ENCODE peak calls at places on chromosomes 6 and 20, in four cellular contexts. L, D, X and U are unnamed samples.

GRCh38 chr6:152943260-152943897 is 39.5 kb downstream of the FBXO5 start:
- DNase-seq in X (no peak), D (no peak), L (no peak), U (no peak)

GRCh38 chr6:99458319-99458718 is 33.2 kb upstream of the PNISR start:
- DNase-seq in D (no peak), X (no peak), L (no peak), U (no peak)

GRCh38 chr6:166877349-166877748 is 79.0 kb downstream of the RNASET2 start:
- DNase-seq in D (no peak), L (no peak), X (no peak), U (no peak)

GRCh38 chr20:19022791-19023448 is 189.5 kb upstream of the SLC24A3 start:
- DNase-seq in L (no peak), X (no peak), D (no peak), U (no peak)

GRCh38 chr6:153989989-153990388 is 49.1 kb upstream of the OPRM1 start:
- DNase-seq in X (no peak), L (no peak), D (no peak), U (no peak)

GRCh38 chr20:4320284-4320683 is 304.9 kb upstream of the RNF24 start:
- DNase-seq in D (no peak), X (no peak), L (no peak), U (no peak)

GRCh38 chr6:36666726-36667591 is 11.6 kb upstream of the CDKN1A start:
- DNase-seq in X (peak), L (peak), D (no peak), U (no peak)

GRCh38 chr6:156658186-156658585 is 119.0 kb upstream of the ARID1B start:
- DNase-seq in D (no peak), L (no peak), X (no peak), U (no peak)

GRCh38 chr20:62753626-62754025 is 42.6 kb upstream of the MRGBP start:
- DNase-seq in L (no peak), X (no peak), D (no peak), U (no peak)

GRCh38 chr6:22219916-22220315 is 76.9 kb downstream of the PRL start:
- DNase-seq in X (no peak), L (no peak), D (no peak), U (no peak)

GRCh38 chr20:59831901-59832240 is 101.6 kb downstream of the SYCP2 start:
- DNase-seq in L (no peak), X (no peak), D (no peak), U (no peak)

GRCh38 chr20:47664744-47665143 is 120.5 kb downstream of the SULF2 start:
- DNase-seq in L (no peak), D (no peak), X (no peak), U (no peak)
- TF ChIP-seq CTCF in L (no peak), D (no peak), X (no peak), U (no peak)

GRCh38 chr6:161618816-161619454 is 345.1 kb upstream of the AGPAT4 start:
- DNase-seq in X (peak), L (peak), D (no peak), U (no peak)
- TF ChIP-seq CTCF in X (no peak), L (peak), D (no peak), U (peak)

DNA sequence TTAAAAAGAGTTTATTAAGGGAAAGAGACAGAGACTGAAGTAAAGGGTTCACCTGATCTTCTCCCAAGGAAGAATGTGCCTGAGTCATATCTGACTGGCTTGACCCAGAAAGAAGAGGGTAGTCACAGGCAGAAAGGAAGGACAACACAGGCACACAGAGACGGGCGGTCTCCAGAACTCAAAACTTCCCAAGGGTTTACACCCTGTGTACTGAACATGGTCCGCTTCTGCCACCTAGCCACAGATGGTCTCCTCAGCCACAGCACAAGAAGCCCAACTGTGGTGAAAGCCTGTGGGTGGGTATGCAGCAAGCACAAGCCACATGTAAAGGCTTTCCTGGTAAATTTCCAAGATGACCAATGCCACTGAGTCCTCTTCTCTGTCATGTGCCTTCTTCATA is 17.2 kb downstream of the UNC5CL start:
- DNase-seq in X (no peak), D (no peak), L (no peak), U (no peak)
- TF ChIP-seq CTCF in X (no peak), D (no peak), L (no peak), U (no peak)

DNA sequence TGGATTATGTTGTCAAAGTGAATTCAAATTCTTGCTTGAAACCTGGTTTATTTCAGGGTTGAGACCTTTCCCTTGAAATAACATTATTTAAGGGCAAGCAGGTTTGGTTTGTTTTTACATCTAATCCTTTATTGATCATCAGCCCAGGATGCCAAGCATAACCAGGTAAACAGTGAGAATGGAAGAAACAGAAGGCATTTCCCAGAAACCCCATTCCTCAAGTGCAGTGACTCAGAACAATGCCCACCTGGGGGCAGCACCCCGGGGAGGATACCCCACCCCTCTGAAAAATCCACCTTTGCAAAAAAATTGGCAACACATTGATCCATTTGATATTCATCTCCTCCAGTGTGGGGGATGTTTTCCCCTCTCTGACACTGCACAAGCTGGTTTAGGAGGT is 32.5 kb downstream of the POFUT1 start:
- DNase-seq in X (no peak), L (no peak), D (no peak), U (no peak)
- TF ChIP-seq CTCF in X (no peak), L (no peak), D (no peak), U (peak)

GRCh38 chr20:38386852-38387251 is 40.6 kb downstream of the LBP start:
- DNase-seq in X (no peak), L (no peak), D (no peak), U (no peak)

GRCh38 chr20:38392356-38392755 is 42.8 kb downstream of the SNHG17 start:
- DNase-seq in L (no peak), X (no peak), D (no peak), U (no peak)

GRCh38 chr20:38383147-38383546 is 36.9 kb downstream of the LBP start:
- DNase-seq in L (no peak), D (no peak), X (no peak), U (no peak)

GRCh38 chr20:38386004-38386403 is 39.7 kb downstream of the LBP start:
- DNase-seq in D (no peak), X (no peak), L (no peak), U (no peak)

DNA sequence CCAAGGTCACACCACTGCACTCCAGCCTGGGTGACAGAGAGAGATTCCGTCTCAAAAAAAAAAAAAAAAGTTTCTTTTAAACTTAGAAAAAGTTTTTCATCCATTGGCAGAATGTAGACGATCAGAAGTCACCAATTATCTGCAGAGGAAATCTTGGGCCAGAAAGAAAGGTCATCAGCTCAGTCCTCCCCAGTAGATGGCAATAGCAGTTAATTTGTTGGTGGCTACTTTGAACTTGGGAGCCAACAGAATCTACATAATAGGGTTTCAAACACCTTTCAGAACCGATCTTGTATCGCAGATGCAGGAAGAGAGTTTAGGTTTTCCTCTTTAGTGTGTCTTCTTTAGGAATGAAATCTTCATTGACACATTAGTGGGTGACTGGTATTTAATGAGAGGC is 41.7 kb downstream of the LBP start:
- DNase-seq in D (no peak), X (no peak), L (no peak), U (no peak)
- TF ChIP-seq CTCF in D (no peak), X (no peak), L (no peak), U (peak)

GRCh38 chr20:35947907-35948306 is 6.4 kb downstream of the SCAND1 start:
- DNase-seq in X (no peak), D (no peak), L (no peak), U (no peak)

GRCh38 chr20:35944189-35944588 is 10.1 kb downstream of the SCAND1 start:
- DNase-seq in L (no peak), D (no peak), X (no peak), U (no peak)

GRCh38 chr20:35942243-35942642 is 12.1 kb downstream of the SCAND1 start:
- DNase-seq in L (no peak), D (no peak), X (no peak), U (peak)

GRCh38 chr20:35950093-35950492 is 4.2 kb downstream of the SCAND1 start:
- DNase-seq in D (no peak), X (no peak), L (no peak), U (no peak)

DNA sequence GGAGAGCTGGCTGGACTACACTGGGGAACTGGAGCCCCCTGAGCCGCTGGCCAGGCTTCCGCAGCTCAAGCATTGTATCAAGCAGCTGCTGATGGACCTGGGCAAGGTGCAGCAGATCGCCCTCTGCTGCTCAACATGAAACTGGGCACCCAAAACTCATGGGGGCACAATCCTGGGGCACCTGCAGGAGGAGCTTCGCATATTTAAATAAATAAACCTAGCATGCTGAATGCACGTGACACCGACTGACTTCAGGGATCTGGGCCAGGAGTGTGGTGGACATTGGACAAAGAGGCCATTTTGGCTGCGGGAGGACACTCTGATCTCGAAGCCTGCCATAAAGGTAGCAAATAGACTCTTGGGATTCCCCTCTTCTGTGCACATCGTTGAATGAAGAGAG is 6.8 kb downstream of the SCAND1 start:
- DNase-seq in D (no peak), X (no peak), L (no peak), U (no peak)
- TF ChIP-seq CTCF in D (no peak), X (no peak), L (peak), U (peak)

GRCh38 chr20:46089076-46089337 is 755 bp downstream of the NCOA5 start:
- DNase-seq in X (no peak), D (no peak), L (no peak), U (no peak)

GRCh38 chr20:46090095-46090388 is 280 bp upstream of the NCOA5 start:
- DNase-seq in X (no peak), D (no peak), L (no peak), U (no peak)

GRCh38 chr20:46088409-46089075 is 1.2 kb downstream of the NCOA5 start:
- DNase-seq in L (no peak), X (no peak), D (no peak), U (no peak)

GRCh38 chr20:46087161-46087560 is 2.6 kb downstream of the NCOA5 start:
- DNase-seq in X (no peak), D (no peak), L (no peak), U (no peak)

DNA sequence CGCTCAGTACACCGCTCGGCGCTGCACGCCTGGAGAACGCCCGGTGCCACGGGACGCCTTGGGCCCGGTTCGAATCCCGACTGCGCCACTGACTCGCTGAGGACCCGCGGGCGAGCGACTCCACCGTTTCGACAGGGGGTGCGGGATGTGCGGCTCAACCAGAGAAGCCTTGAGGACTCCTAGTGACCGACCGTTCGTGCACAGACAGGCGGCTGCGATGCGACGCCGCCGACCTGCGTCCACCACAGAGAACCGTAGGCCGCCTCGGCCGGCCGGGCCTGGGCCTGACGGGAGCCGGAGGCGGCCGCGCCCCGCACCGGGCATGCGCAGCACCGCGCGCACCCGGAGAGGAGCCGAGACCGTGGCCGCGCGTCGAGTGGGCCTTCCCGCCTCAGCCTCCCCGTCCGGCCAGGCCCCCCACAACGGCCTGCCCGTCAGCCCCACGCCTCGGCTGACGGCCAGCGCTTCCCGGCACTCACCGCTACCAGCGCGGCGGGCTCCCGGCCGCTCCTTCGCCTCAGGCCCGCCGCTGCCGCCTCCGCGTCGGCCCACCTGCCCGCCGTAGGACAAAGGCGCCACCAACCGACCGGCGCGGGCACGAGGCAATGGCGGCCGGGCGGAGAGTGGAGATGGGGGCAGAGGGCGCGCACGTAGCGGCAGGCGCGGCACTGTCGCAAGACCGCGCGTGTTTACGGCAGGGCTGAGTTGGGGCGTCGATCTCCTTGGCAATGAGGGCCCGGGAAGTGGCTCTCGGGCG is at the start of gene NCOA5:
- DNase-seq in L (peak), X (peak), D (peak), U (peak)
- TF ChIP-seq CTCF in L (no peak), X (peak), D (no peak), U (peak)

GRCh38 chr6:126307859-126308258 is 32.1 kb upstream of the CENPW start:
- DNase-seq in L (no peak), X (no peak), D (peak), U (no peak)

GRCh38 chr6:126308367-126308766 is 31.5 kb upstream of the CENPW start:
- DNase-seq in L (no peak), X (no peak), D (no peak), U (no peak)

GRCh38 chr6:126312013-126312665 is 27.8 kb upstream of the CENPW start:
- DNase-seq in D (no peak), L (no peak), X (no peak), U (no peak)
- TF ChIP-seq CTCF in D (no peak), L (peak), X (no peak), U (peak)